ENCODE peak calls at places on chromosomes 7 and 10, in five cellular contexts. R is psoas muscle, D is IMR-90, T is lung, S is sigmoid colon. Q is an unnamed sample. For H3K9me3 and H3K36me3, the result is how much of the 10 kb centered on the place peaks cover.

GRCh38 chr7:74038194-74038961 is 10.4 kb downstream of the ELN start:
- DNase-seq in R (peak), D (no peak), T (no peak), S (peak), Q (no peak)

GRCh38 chr10:88131561-88132139 is 268.2 kb downstream of the PTEN start:
- DNase-seq in R (peak), D (no peak), T (peak), S (no peak), Q (peak)

GRCh38 chr10:62818426-62819011 is 2.4 kb upstream of the EGR2 start:
- DNase-seq in R (peak), D (no peak), T (no peak), S (no peak), Q (no peak)

GRCh38 chr7:99460651-99461050 is 5.3 kb downstream of the ATP5MF start:
- DNase-seq in R (no peak), D (no peak), T (no peak), S (no peak), Q (no peak)

GRCh38 chr10:22476601-22477364 is 131.5 kb downstream of the SPAG6 start:
- DNase-seq in R (no peak), D (no peak), T (no peak), S (no peak), Q (no peak)

GRCh38 chr10:101001225-101002035 is 1.8 kb downstream of the LZTS2 start:
- DNase-seq in R (peak), D (peak), T (peak), S (peak), Q (peak)

GRCh38 chr10:8444630-8445029 is 390.1 kb downstream of the GATA3 start:
- DNase-seq in R (no peak), D (no peak), T (no peak), S (no peak), Q (no peak)

GRCh38 chr10:5533098-5533731 is 8.5 kb downstream of the CALML3 start:
- DNase-seq in R (no peak), D (no peak), T (no peak), S (peak), Q (no peak)

GRCh38 chr7:39085590-39086049 is 107.9 kb downstream of the POU6F2 start:
- DNase-seq in R (no peak), D (no peak), T (no peak), S (no peak), Q (no peak)

GRCh38 chr10:118531105-118531851 is 64.2 kb downstream of the PRLHR start:
- DNase-seq in R (peak), D (no peak), T (no peak), S (no peak), Q (peak)

GRCh38 chr7:82572195-82572880 is 128.8 kb upstream of the CACNA2D1 start:
- DNase-seq in R (peak), D (peak), T (peak), S (peak), Q (peak)

GRCh38 chr10:103745264-103746247 is 109.8 kb downstream of the SH3PXD2A start:
- DNase-seq in R (peak), D (peak), T (no peak), S (no peak), Q (no peak)

GRCh38 chr7:95686109-95686508 is 86.2 kb upstream of the DYNC1I1 start:
- DNase-seq in R (peak), D (peak), T (peak), S (peak), Q (peak)

GRCh38 chr10:22684707-22685106 is 29.7 kb downstream of the PIP4K2A start:
- DNase-seq in R (no peak), D (no peak), T (no peak), S (no peak), Q (no peak)

GRCh38 chr7:120961638-120962173 is 11.1 kb downstream of the ING3 start:
- DNase-seq in R (no peak), D (peak), T (no peak), S (no peak), Q (no peak)

GRCh38 chr10:95303950-95304349 is 13.1 kb upstream of the PDLIM1 start:
- DNase-seq in R (no peak), D (no peak), T (no peak), S (no peak), Q (no peak)

GRCh38 chr10:80459047-80459865 is 5.1 kb downstream of the TSPAN14 start:
- DNase-seq in R (peak), D (no peak), T (peak), S (peak), Q (peak)

GRCh38 chr10:75624632-75625031 is 193.2 kb downstream of the LRMDA start:
- DNase-seq in R (no peak), D (no peak), T (no peak), S (no peak), Q (no peak)

GRCh38 chr10:49081532-49082275 is 33.6 kb downstream of the VSTM4 start:
- DNase-seq in R (no peak), D (peak), T (no peak), S (no peak), Q (peak)

GRCh38 chr7:73577627-73578341 is 595 bp downstream of the TBL2 start:
- DNase-seq in R (no peak), D (no peak), T (no peak), S (no peak), Q (peak)

GRCh38 chr10:48501806-48502771 is 102.8 kb downstream of the ARHGAP22 start:
- DNase-seq in R (no peak), D (peak), T (no peak), S (peak), Q (no peak)

GRCh38 chr10:69407621-69408301 is 9.0 kb downstream of the TACR2 start:
- DNase-seq in R (no peak), D (no peak), T (no peak), S (no peak), Q (no peak)

GRCh38 chr7:131026297-131027003 is 292.4 kb upstream of the KLF14 start:
- DNase-seq in R (no peak), D (peak), T (no peak), S (no peak), Q (no peak)

GRCh38 chr10:129598413-129598812 is 131.4 kb downstream of the MGMT start:
- DNase-seq in R (no peak), D (no peak), T (no peak), S (no peak), Q (no peak)

GRCh38 chr7:124532166-124532565 is 233.4 kb downstream of the GPR37 start:
- DNase-seq in R (no peak), D (peak), T (no peak), S (no peak), Q (no peak)

GRCh38 chr7:150515248-150515647 is 576 bp downstream of the GIMAP7 start:
- DNase-seq in R (no peak), D (no peak), T (no peak), S (no peak), Q (no peak)

GRCh38 chr7:12315049-12315448 is 88.6 kb downstream of the VWDE start:
- DNase-seq in R (no peak), D (no peak), T (no peak), S (no peak), Q (no peak)

GRCh38 chr10:80472234-80473095 is 18.4 kb downstream of the TSPAN14 start:
- DNase-seq in R (no peak), D (peak), T (no peak), S (no peak), Q (peak)

GRCh38 chr7:91656486-91657237 is 223.8 kb downstream of the MTERF1 start:
- DNase-seq in R (peak), D (no peak), T (no peak), S (no peak), Q (peak)

GRCh38 chr10:46228076-46229071 is 58.4 kb upstream of the ANTXRL start:
- DNase-seq in R (peak), D (peak), T (peak), S (peak), Q (peak)

GRCh38 chr10:47123889-47124288 is 176.1 kb upstream of the GDF10 start:
- DNase-seq in R (no peak), D (no peak), T (peak), S (no peak), Q (no peak)

GRCh38 chr10:94916423-94916822 is 22.0 kb upstream of the CYP2C9 start:
- DNase-seq in R (no peak), D (no peak), T (no peak), S (no peak), Q (no peak)

GRCh38 chr10:29692121-29692539 is 57.4 kb upstream of the SVIL start:
- DNase-seq in R (no peak), D (peak), T (no peak), S (no peak), Q (no peak)

GRCh38 chr7:49111706-49112105 is 187.4 kb downstream of the CDC14C start:
- DNase-seq in R (no peak), D (no peak), T (no peak), S (no peak), Q (no peak)

GRCh38 chr7:66682350-66683093 is 53.8 kb downstream of the KCTD7 start:
- DNase-seq in R (peak), D (peak), T (peak), S (peak), Q (peak)

GRCh38 chr7:12244129-12244528 is 33.0 kb downstream of the TMEM106B start:
- DNase-seq in R (no peak), D (peak), T (no peak), S (no peak), Q (peak)

GRCh38 chr7:139595806-139596205 is 72.3 kb downstream of the CLEC2L start:
- DNase-seq in R (no peak), D (no peak), T (no peak), S (no peak), Q (no peak)

GRCh38 chr10:114758331-114758730 is 63.2 kb upstream of the FHIP2A start:
- DNase-seq in R (no peak), D (peak), T (no peak), S (no peak), Q (no peak)

GRCh38 chr7:56483153-56483552 is 366.9 kb upstream of the NUPR2 start:
- DNase-seq in R (no peak), D (no peak), T (no peak), S (no peak), Q (no peak)

GRCh38 chr7:56479748-56480147 is 363.5 kb upstream of the NUPR2 start:
- DNase-seq in R (no peak), D (no peak), T (no peak), S (no peak), Q (no peak)

GRCh38 chr7:56474271-56474670 is 358.1 kb upstream of the NUPR2 start:
- DNase-seq in R (no peak), D (no peak), T (no peak), S (no peak), Q (no peak)

GRCh38 chr7:56483861-56484550 is 367.8 kb upstream of the NUPR2 start:
- DNase-seq in R (no peak), D (no peak), T (no peak), S (no peak), Q (no peak)

GRCh38 chr7:56479136-56479535 is 362.9 kb upstream of the NUPR2 start:
- DNase-seq in R (no peak), D (no peak), T (no peak), S (no peak), Q (no peak)
- H3K9me3 ChIP-seq in R (under half), D (half or more), T (half or more), S (under half), Q (under half)

GRCh38 chr10:469947-470338 is 219.5 kb downstream of the DIP2C start:
- DNase-seq in R (no peak), D (no peak), T (no peak), S (no peak), Q (no peak)
- H3K36me3 ChIP-seq in R (under half), D (under half), T (under half), S (under half), Q (under half)

DNA sequence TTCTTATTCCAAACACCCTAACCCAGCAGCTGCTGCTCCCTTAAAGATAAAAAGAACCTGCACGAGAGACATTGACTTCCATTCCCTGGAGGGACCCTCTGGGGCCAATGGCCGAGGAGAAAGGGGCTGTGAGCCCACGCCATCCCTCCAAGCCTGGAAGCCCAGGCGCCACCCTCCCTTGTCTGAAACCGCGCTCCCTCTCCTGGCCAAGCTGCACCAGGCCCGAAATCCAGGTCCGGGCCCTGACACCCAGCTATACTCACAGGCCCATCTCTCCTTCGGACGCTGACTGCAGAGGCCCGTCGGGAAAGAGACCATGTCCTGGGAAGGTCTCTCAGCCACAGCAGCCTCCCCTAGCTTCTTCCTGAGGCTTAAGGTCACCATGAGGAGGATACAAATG is 196.5 kb downstream of the PTPRN2 start:
- DNase-seq in R (no peak), D (no peak), T (no peak), S (no peak), Q (no peak)
- H3K9me3 ChIP-seq in R (under half), D (half or more), T (under half), S (under half), Q (under half)

DNA sequence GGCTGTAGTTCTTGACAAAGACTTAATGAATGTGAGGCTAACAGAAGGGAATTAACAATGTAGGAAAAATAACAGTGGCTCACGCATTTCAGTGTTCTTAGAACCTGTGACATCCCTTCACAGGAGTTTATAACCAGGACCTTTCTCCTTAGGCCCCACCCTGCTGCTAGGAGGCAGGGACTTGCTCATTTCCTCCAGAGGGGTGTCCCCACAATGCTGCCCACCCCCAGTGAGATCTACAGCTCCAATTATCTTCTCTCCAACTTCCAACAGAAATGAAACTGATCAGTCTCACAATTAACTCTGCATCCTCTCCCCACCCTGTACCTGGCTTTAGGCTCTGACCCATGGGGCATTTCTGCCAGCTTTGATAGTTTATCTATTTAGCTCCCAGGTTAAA is 64.9 kb downstream of the HERPUD2 start:
- DNase-seq in R (no peak), D (no peak), T (no peak), S (no peak), Q (no peak)
- H3K36me3 ChIP-seq in R (half or more), D (under half), T (under half), S (under half), Q (under half)

GRCh38 chr7:57443567-57443966 is 6.4 kb upstream of the ZNF716 start:
- DNase-seq in R (no peak), D (no peak), T (no peak), S (no peak), Q (no peak)

GRCh38 chr7:57438244-57438643 is 11.7 kb upstream of the ZNF716 start:
- DNase-seq in R (no peak), D (no peak), T (peak), S (no peak), Q (no peak)

GRCh38 chr7:57432583-57432982 is 17.4 kb upstream of the ZNF716 start:
- DNase-seq in R (no peak), D (no peak), T (no peak), S (no peak), Q (no peak)

GRCh38 chr7:57437581-57437980 is 12.4 kb upstream of the ZNF716 start:
- DNase-seq in R (no peak), D (no peak), T (peak), S (no peak), Q (no peak)
- H3K9me3 ChIP-seq in R (under half), D (under half), T (under half), S (under half), Q (under half)

DNA sequence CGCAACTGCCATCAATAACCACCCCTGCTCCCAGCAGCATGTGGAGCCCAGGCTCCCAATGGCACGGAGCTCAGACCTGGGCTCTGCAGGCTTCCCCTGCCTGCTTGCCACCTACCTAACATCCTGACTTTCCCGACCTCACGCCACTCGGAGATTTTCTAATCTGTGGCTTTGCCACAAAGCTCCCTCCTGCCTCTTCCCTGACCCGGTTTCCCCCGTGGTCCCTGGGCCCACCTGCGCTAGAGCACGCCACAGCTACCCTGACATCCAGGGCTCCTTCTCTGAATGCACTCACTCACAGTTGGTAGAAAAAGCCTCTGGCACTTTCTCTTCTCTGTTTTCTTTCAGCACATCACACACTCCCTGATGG is 20.0 kb downstream of the PITRM1 start:
- DNase-seq in R (no peak), D (no peak), T (no peak), S (no peak), Q (no peak)
- H3K36me3 ChIP-seq in R (half or more), D (half or more), T (half or more), S (under half), Q (half or more)

GRCh38 chr7:19572566-19572965 is 136.3 kb downstream of the POLR1F start:
- DNase-seq in R (no peak), D (no peak), T (no peak), S (no peak), Q (no peak)
- H3K9me3 ChIP-seq in R (under half), D (under half), T (under half), S (under half), Q (under half)

Q was measured in MG63.